ENCODE peak calls at places on chromosomes 13 and 19, in six cellular contexts. One of them, this sample, is unnamed. For H3K4me1, the result is how much of the 10 kb centered on the place peaks cover.

GRCh38 chr19:28601723-28602440 is 611.1 kb downstream of the UQCRFS1 start:
- DNase-seq in colonic mucosa: no peak
- DNase-seq in Peyer's patch: no peak
- DNase-seq in Caco-2: no peak
- DNase-seq in cardiac muscle cell: no peak
- DNase-seq in mucosa of descending colon: no peak
- DNase-seq in this sample: no peak

GRCh38 chr19:39731685-39732084 is 6.1 kb downstream of the CLC start:
- DNase-seq in colonic mucosa: no peak
- DNase-seq in cardiac muscle cell: no peak
- DNase-seq in Caco-2: no peak
- DNase-seq in mucosa of descending colon: no peak
- DNase-seq in Peyer's patch: no peak
- DNase-seq in this sample: no peak

GRCh38 chr19:30363073-30363472 is 9.1 kb upstream of the ZNF536 start:
- DNase-seq in Peyer's patch: no peak
- DNase-seq in mucosa of descending colon: no peak
- DNase-seq in cardiac muscle cell: no peak
- DNase-seq in colonic mucosa: no peak
- DNase-seq in Caco-2: no peak
- DNase-seq in this sample: no peak

GRCh38 chr13:49649963-49650312 is 21.6 kb downstream of the ARL11 start:
- DNase-seq in Peyer's patch: no peak
- DNase-seq in Caco-2: no peak
- DNase-seq in cardiac muscle cell: no peak
- DNase-seq in mucosa of descending colon: no peak
- DNase-seq in colonic mucosa: no peak
- DNase-seq in this sample: no peak

GRCh38 chr19:29535984-29536508 is 10.3 kb downstream of the VSTM2B start:
- DNase-seq in cardiac muscle cell: no peak
- DNase-seq in mucosa of descending colon: no peak
- DNase-seq in Caco-2: no peak
- DNase-seq in Peyer's patch: no peak
- DNase-seq in colonic mucosa: no peak
- DNase-seq in this sample: no peak

GRCh38 chr13:45773236-45773635 is 71.1 kb downstream of the CBY2 start:
- DNase-seq in Peyer's patch: no peak
- DNase-seq in Caco-2: no peak
- DNase-seq in colonic mucosa: no peak
- DNase-seq in cardiac muscle cell: no peak
- DNase-seq in mucosa of descending colon: no peak
- DNase-seq in this sample: no peak

GRCh38 chr13:65330691-65331090 is 1899.4 kb downstream of the PCDH9 start:
- DNase-seq in mucosa of descending colon: no peak
- DNase-seq in cardiac muscle cell: no peak
- DNase-seq in Caco-2: no peak
- DNase-seq in Peyer's patch: no peak
- DNase-seq in colonic mucosa: no peak
- DNase-seq in this sample: no peak

GRCh38 chr13:66926200-66926850 is 303.8 kb downstream of the PCDH9 start:
- DNase-seq in Caco-2: no peak
- DNase-seq in cardiac muscle cell: no peak
- DNase-seq in colonic mucosa: no peak
- DNase-seq in Peyer's patch: no peak
- DNase-seq in mucosa of descending colon: no peak
- DNase-seq in this sample: no peak

GRCh38 chr13:98947925-98948324 is 29.9 kb downstream of the DOCK9 start:
- DNase-seq in Peyer's patch: no peak
- DNase-seq in cardiac muscle cell: no peak
- DNase-seq in mucosa of descending colon: no peak
- DNase-seq in colonic mucosa: no peak
- DNase-seq in Caco-2: no peak
- DNase-seq in this sample: no peak

GRCh38 chr13:50382951-50383350 is 367.7 kb downstream of the KCNRG start:
- DNase-seq in Caco-2: no peak
- DNase-seq in cardiac muscle cell: no peak
- DNase-seq in Peyer's patch: no peak
- DNase-seq in colonic mucosa: no peak
- DNase-seq in mucosa of descending colon: no peak
- DNase-seq in this sample: no peak

GRCh38 chr19:31568724-31569123 is 219.5 kb upstream of the TSHZ3 start:
- DNase-seq in Caco-2: no peak
- DNase-seq in Peyer's patch: no peak
- DNase-seq in colonic mucosa: no peak
- DNase-seq in mucosa of descending colon: no peak
- DNase-seq in cardiac muscle cell: no peak
- DNase-seq in this sample: no peak

GRCh38 chr13:101649490-101650126 is 197.1 kb downstream of the ITGBL1 start:
- DNase-seq in colonic mucosa: no peak
- DNase-seq in Caco-2: no peak
- DNase-seq in Peyer's patch: no peak
- DNase-seq in cardiac muscle cell: peak
- DNase-seq in mucosa of descending colon: no peak
- DNase-seq in this sample: no peak

GRCh38 chr19:17719730-17720486 is 628 bp downstream of the MAP1S start:
- DNase-seq in cardiac muscle cell: no peak
- DNase-seq in colonic mucosa: peak
- DNase-seq in Caco-2: no peak
- DNase-seq in Peyer's patch: no peak
- DNase-seq in mucosa of descending colon: peak
- DNase-seq in this sample: no peak

GRCh38 chr19:13103961-13104847 is 1.5 kb upstream of the LYL1 start:
- DNase-seq in Caco-2: no peak
- DNase-seq in colonic mucosa: peak
- DNase-seq in Peyer's patch: peak
- DNase-seq in mucosa of descending colon: peak
- DNase-seq in cardiac muscle cell: no peak
- DNase-seq in this sample: peak

GRCh38 chr13:78241278-78241919 is 322.8 kb upstream of the EDNRB start:
- DNase-seq in Caco-2: peak
- DNase-seq in cardiac muscle cell: peak
- DNase-seq in colonic mucosa: peak
- DNase-seq in Peyer's patch: no peak
- DNase-seq in mucosa of descending colon: peak
- DNase-seq in this sample: no peak

GRCh38 chr13:44710576-44710975 is 134.4 kb upstream of the TSC22D1 start:
- DNase-seq in colonic mucosa: no peak
- DNase-seq in Caco-2: no peak
- DNase-seq in Peyer's patch: no peak
- DNase-seq in cardiac muscle cell: peak
- DNase-seq in mucosa of descending colon: no peak
- DNase-seq in this sample: no peak

GRCh38 chr19:12836529-12836863 is 1.8 kb upstream of the MAST1 start:
- DNase-seq in Peyer's patch: no peak
- DNase-seq in colonic mucosa: no peak
- DNase-seq in mucosa of descending colon: no peak
- DNase-seq in Caco-2: no peak
- DNase-seq in cardiac muscle cell: no peak
- DNase-seq in this sample: no peak

GRCh38 chr13:48526269-48526668 is 6.6 kb downstream of the RCBTB2 start:
- DNase-seq in colonic mucosa: no peak
- DNase-seq in mucosa of descending colon: no peak
- DNase-seq in Peyer's patch: no peak
- DNase-seq in Caco-2: no peak
- DNase-seq in cardiac muscle cell: no peak
- DNase-seq in this sample: no peak

GRCh38 chr13:48531416-48532145 is 1.3 kb downstream of the RCBTB2 start:
- DNase-seq in cardiac muscle cell: no peak
- DNase-seq in Caco-2: no peak
- DNase-seq in colonic mucosa: peak
- DNase-seq in mucosa of descending colon: peak
- DNase-seq in Peyer's patch: no peak
- DNase-seq in this sample: peak

GRCh38 chr13:48527955-48528354 is 4.9 kb downstream of the RCBTB2 start:
- DNase-seq in mucosa of descending colon: no peak
- DNase-seq in colonic mucosa: no peak
- DNase-seq in Caco-2: no peak
- DNase-seq in cardiac muscle cell: no peak
- DNase-seq in Peyer's patch: no peak
- DNase-seq in this sample: no peak

GRCh38 chr13:48530833-48531232 is 2.0 kb downstream of the RCBTB2 start:
- DNase-seq in colonic mucosa: no peak
- DNase-seq in cardiac muscle cell: no peak
- DNase-seq in Peyer's patch: no peak
- DNase-seq in mucosa of descending colon: no peak
- DNase-seq in Caco-2: no peak
- DNase-seq in this sample: no peak

DNA sequence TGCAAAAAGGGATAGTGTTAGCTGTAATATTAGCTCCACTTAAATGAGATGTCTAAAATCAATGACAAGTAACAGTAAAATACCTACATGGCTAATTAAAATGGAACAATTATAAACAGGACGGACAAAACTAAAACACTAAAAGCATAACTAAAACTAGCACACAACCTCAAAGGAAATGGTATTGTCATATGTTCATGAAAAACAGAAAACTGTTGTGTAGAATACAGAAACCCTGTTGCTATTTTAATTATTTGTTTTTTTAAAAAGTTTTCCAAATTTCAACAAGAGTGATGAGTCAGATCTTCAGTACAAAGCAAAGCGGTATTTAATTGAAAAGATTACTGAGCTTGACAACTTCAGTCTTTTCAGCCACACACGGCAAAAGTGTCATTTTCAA is 4.2 kb downstream of the RCBTB2 start:
- DNase-seq in Caco-2: no peak
- DNase-seq in colonic mucosa: no peak
- DNase-seq in cardiac muscle cell: no peak
- DNase-seq in Peyer's patch: no peak
- DNase-seq in mucosa of descending colon: no peak
- DNase-seq in this sample: no peak
- H3K4me3 ChIP-seq in Caco-2: no peak
- H3K4me3 ChIP-seq in colonic mucosa: no peak
- H3K4me3 ChIP-seq in cardiac muscle cell: no peak
- H3K4me3 ChIP-seq in Peyer's patch: no peak
- H3K4me3 ChIP-seq in mucosa of descending colon: no peak
- H3K4me3 ChIP-seq in this sample: no peak

GRCh38 chr19:2577722-2578335 is 101.9 kb downstream of the GADD45B start:
- DNase-seq in colonic mucosa: no peak
- DNase-seq in Peyer's patch: no peak
- DNase-seq in cardiac muscle cell: no peak
- DNase-seq in Caco-2: no peak
- DNase-seq in mucosa of descending colon: no peak
- DNase-seq in this sample: no peak

GRCh38 chr19:2582984-2583956 is 107.3 kb downstream of the GADD45B start:
- DNase-seq in Peyer's patch: no peak
- DNase-seq in colonic mucosa: no peak
- DNase-seq in cardiac muscle cell: no peak
- DNase-seq in Caco-2: no peak
- DNase-seq in mucosa of descending colon: no peak
- DNase-seq in this sample: no peak

GRCh38 chr19:2578911-2579677 is 103.2 kb downstream of the GADD45B start:
- DNase-seq in Caco-2: peak
- DNase-seq in cardiac muscle cell: peak
- DNase-seq in colonic mucosa: peak
- DNase-seq in mucosa of descending colon: peak
- DNase-seq in Peyer's patch: peak
- DNase-seq in this sample: peak

GRCh38 chr19:2578391-2578826 is 102.5 kb downstream of the GADD45B start:
- DNase-seq in colonic mucosa: peak
- DNase-seq in mucosa of descending colon: peak
- DNase-seq in Caco-2: no peak
- DNase-seq in Peyer's patch: no peak
- DNase-seq in cardiac muscle cell: peak
- DNase-seq in this sample: no peak

DNA sequence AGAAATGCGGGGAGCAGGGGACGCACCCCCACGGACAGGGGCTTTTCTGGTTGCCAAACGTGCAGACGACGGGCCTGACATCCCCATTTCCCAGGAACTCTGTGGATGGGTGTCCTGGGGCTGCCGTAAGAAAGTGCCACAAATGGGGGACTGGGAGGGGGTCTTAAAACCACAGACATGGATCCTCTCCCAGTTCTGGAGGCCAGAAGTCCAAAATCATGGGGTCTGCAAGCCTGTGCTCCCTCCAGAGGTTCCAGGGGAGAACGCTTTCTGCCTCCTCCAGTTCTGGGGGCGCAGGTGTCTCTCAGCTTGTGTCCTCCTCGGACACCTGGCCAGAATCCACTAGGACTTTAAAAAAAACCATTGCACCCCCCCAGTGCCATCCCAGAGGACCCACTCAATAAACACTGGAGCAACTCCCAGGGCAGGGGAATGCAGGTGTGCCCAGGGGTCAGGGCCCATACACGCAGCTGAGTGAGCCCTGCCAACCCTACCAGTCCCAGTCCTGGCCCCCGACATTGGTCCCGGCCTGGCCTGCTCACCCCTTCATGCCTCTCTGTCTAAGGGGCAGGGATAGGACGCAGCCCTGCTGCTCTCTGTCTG is 103.9 kb downstream of the GADD45B start:
- DNase-seq in Peyer's patch: no peak
- DNase-seq in cardiac muscle cell: no peak
- DNase-seq in Caco-2: no peak
- DNase-seq in colonic mucosa: no peak
- DNase-seq in mucosa of descending colon: no peak
- DNase-seq in this sample: no peak
- H3K4me1 ChIP-seq in Peyer's patch: under half
- H3K4me1 ChIP-seq in cardiac muscle cell: under half
- H3K4me1 ChIP-seq in Caco-2: under half
- H3K4me1 ChIP-seq in colonic mucosa: under half
- H3K4me1 ChIP-seq in mucosa of descending colon: under half
- H3K4me1 ChIP-seq in this sample: under half

DNA sequence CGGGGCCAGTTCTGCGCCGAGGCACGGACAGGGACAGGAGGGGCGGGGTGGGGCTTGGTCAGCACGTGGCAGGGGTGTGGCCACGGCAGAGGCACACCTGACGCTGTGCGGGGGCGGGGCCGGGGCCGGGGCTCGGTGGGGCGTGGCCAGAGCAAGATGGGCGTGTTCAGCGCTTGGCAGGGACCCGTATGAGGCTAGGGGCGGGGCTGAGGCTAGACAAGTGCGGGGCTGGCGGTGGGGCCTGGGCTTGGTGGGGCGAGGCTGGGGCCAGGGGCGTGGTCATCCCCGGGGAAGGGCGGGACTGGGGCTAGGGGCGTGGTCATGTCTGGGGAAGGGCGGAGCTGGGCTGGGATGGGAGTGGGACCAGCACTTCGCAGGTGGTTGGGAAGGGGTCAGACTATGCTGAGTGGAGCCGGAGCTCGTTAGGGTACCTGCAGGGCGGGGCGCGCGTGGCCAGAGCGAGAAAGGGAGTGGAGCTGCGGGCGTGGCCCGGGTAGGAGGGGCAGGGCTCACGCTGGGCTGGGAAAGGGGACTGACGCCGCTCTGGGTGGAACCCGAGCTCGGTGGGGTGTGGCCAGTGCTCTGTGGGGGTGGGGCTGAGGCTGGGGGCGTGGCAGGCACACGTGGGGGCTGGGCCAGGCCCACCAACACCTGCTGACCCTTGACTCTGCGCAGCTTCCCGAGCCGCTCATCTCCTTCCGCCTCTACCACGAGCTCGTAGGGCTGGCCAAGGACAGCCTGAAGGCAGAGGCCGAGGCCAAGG is 12.8 kb downstream of the POLR2E start:
- DNase-seq in Peyer's patch: peak
- DNase-seq in Caco-2: peak
- DNase-seq in colonic mucosa: peak
- DNase-seq in cardiac muscle cell: no peak
- DNase-seq in mucosa of descending colon: peak
- DNase-seq in this sample: peak
- H3K4me3 ChIP-seq in Peyer's patch: peak
- H3K4me3 ChIP-seq in Caco-2: no peak
- H3K4me3 ChIP-seq in colonic mucosa: peak
- H3K4me3 ChIP-seq in cardiac muscle cell: peak
- H3K4me3 ChIP-seq in mucosa of descending colon: peak
- H3K4me3 ChIP-seq in this sample: no peak

GRCh38 chr19:20367811-20368294 is 197.7 kb downstream of the ZNF737 start:
- DNase-seq in cardiac muscle cell: no peak
- DNase-seq in Peyer's patch: no peak
- DNase-seq in mucosa of descending colon: no peak
- DNase-seq in colonic mucosa: no peak
- DNase-seq in Caco-2: no peak
- DNase-seq in this sample: no peak

GRCh38 chr19:20371911-20372310 is 193.7 kb downstream of the ZNF737 start:
- DNase-seq in colonic mucosa: no peak
- DNase-seq in Caco-2: no peak
- DNase-seq in cardiac muscle cell: no peak
- DNase-seq in mucosa of descending colon: no peak
- DNase-seq in Peyer's patch: no peak
- DNase-seq in this sample: no peak
- H3K4me1 ChIP-seq in colonic mucosa: under half
- H3K4me1 ChIP-seq in Caco-2: under half
- H3K4me1 ChIP-seq in cardiac muscle cell: under half
- H3K4me1 ChIP-seq in mucosa of descending colon: under half
- H3K4me1 ChIP-seq in Peyer's patch: under half
- H3K4me1 ChIP-seq in this sample: under half

This sample was measured in naive thymus-derived CD4-positive, alpha-beta T cell.